ENCODE peak calls at places on chromosomes 11 and 22, in nine cellular contexts. One of them, this sample, is unnamed.

GRCh38 chr11:19200410-19201201 is 1.2 kb downstream of the CSRP3 start:
- DNase-seq in activated effector memory CD4-positive, alpha-beta T cell treated with anti-CD3 and anti-CD28 coated beads, Interleukin-2, amount 50 U/mL, for 16 hours: no peak
- DNase-seq in GM12891: no peak
- DNase-seq in A549: no peak
- DNase-seq in T-cell: no peak
- DNase-seq in stimulated activated CD4-positive, alpha-beta T cell treated with anti-CD3 and anti-CD28 coated beads, Interleukin-2, amount 100 ng/mL, for 48 hours: no peak
- DNase-seq in fibroblast of lung: peak
- DNase-seq in left ventricle myocardium superior: peak
- DNase-seq in iPS-NIHi11: peak
- DNase-seq in this sample: no peak

GRCh38 chr11:108115495-108116140 is 5.7 kb upstream of the ACAT1 start:
- DNase-seq in activated effector memory CD4-positive, alpha-beta T cell treated with anti-CD3 and anti-CD28 coated beads, Interleukin-2, amount 50 U/mL, for 16 hours: no peak
- DNase-seq in GM12891: no peak
- DNase-seq in A549: peak
- DNase-seq in T-cell: no peak
- DNase-seq in stimulated activated CD4-positive, alpha-beta T cell treated with anti-CD3 and anti-CD28 coated beads, Interleukin-2, amount 100 ng/mL, for 48 hours: no peak
- DNase-seq in fibroblast of lung: peak
- DNase-seq in left ventricle myocardium superior: peak
- DNase-seq in iPS-NIHi11: peak
- DNase-seq in this sample: no peak

GRCh38 chr11:17722000-17722643 is 2.8 kb downstream of the MYOD1 start:
- DNase-seq in activated effector memory CD4-positive, alpha-beta T cell treated with anti-CD3 and anti-CD28 coated beads, Interleukin-2, amount 50 U/mL, for 16 hours: no peak
- DNase-seq in GM12891: no peak
- DNase-seq in A549: peak
- DNase-seq in T-cell: no peak
- DNase-seq in stimulated activated CD4-positive, alpha-beta T cell treated with anti-CD3 and anti-CD28 coated beads, Interleukin-2, amount 100 ng/mL, for 48 hours: no peak
- DNase-seq in fibroblast of lung: peak
- DNase-seq in left ventricle myocardium superior: no peak
- DNase-seq in iPS-NIHi11: peak
- DNase-seq in this sample: no peak

GRCh38 chr22:47032091-47032943 is 269.9 kb downstream of the TBC1D22A start:
- DNase-seq in activated effector memory CD4-positive, alpha-beta T cell treated with anti-CD3 and anti-CD28 coated beads, Interleukin-2, amount 50 U/mL, for 16 hours: peak
- DNase-seq in GM12891: no peak
- DNase-seq in A549: no peak
- DNase-seq in T-cell: no peak
- DNase-seq in stimulated activated CD4-positive, alpha-beta T cell treated with anti-CD3 and anti-CD28 coated beads, Interleukin-2, amount 100 ng/mL, for 48 hours: no peak
- DNase-seq in fibroblast of lung: no peak
- DNase-seq in left ventricle myocardium superior: peak
- DNase-seq in iPS-NIHi11: no peak
- DNase-seq in this sample: no peak

GRCh38 chr11:720642-721346 is 14.8 kb downstream of the EPS8L2 start:
- DNase-seq in activated effector memory CD4-positive, alpha-beta T cell treated with anti-CD3 and anti-CD28 coated beads, Interleukin-2, amount 50 U/mL, for 16 hours: peak
- DNase-seq in GM12891: no peak
- DNase-seq in A549: no peak
- DNase-seq in T-cell: no peak
- DNase-seq in stimulated activated CD4-positive, alpha-beta T cell treated with anti-CD3 and anti-CD28 coated beads, Interleukin-2, amount 100 ng/mL, for 48 hours: peak
- DNase-seq in fibroblast of lung: no peak
- DNase-seq in left ventricle myocardium superior: peak
- DNase-seq in iPS-NIHi11: peak
- DNase-seq in this sample: peak

GRCh38 chr11:76638267-76639197 is 32.0 kb downstream of the LRRC32 start:
- DNase-seq in activated effector memory CD4-positive, alpha-beta T cell treated with anti-CD3 and anti-CD28 coated beads, Interleukin-2, amount 50 U/mL, for 16 hours: no peak
- DNase-seq in GM12891: no peak
- DNase-seq in A549: no peak
- DNase-seq in T-cell: no peak
- DNase-seq in stimulated activated CD4-positive, alpha-beta T cell treated with anti-CD3 and anti-CD28 coated beads, Interleukin-2, amount 100 ng/mL, for 48 hours: no peak
- DNase-seq in fibroblast of lung: no peak
- DNase-seq in left ventricle myocardium superior: no peak
- DNase-seq in iPS-NIHi11: no peak
- DNase-seq in this sample: no peak

GRCh38 chr11:119361056-119361787 is 14.7 kb upstream of the MFRP start:
- DNase-seq in activated effector memory CD4-positive, alpha-beta T cell treated with anti-CD3 and anti-CD28 coated beads, Interleukin-2, amount 50 U/mL, for 16 hours: no peak
- DNase-seq in GM12891: no peak
- DNase-seq in A549: peak
- DNase-seq in T-cell: no peak
- DNase-seq in stimulated activated CD4-positive, alpha-beta T cell treated with anti-CD3 and anti-CD28 coated beads, Interleukin-2, amount 100 ng/mL, for 48 hours: peak
- DNase-seq in fibroblast of lung: peak
- DNase-seq in left ventricle myocardium superior: peak
- DNase-seq in iPS-NIHi11: no peak
- DNase-seq in this sample: peak

GRCh38 chr11:1829039-1829820 is 5.6 kb upstream of the SYT8 start:
- DNase-seq in activated effector memory CD4-positive, alpha-beta T cell treated with anti-CD3 and anti-CD28 coated beads, Interleukin-2, amount 50 U/mL, for 16 hours: no peak
- DNase-seq in GM12891: no peak
- DNase-seq in A549: no peak
- DNase-seq in T-cell: no peak
- DNase-seq in stimulated activated CD4-positive, alpha-beta T cell treated with anti-CD3 and anti-CD28 coated beads, Interleukin-2, amount 100 ng/mL, for 48 hours: no peak
- DNase-seq in fibroblast of lung: peak
- DNase-seq in left ventricle myocardium superior: peak
- DNase-seq in iPS-NIHi11: no peak
- DNase-seq in this sample: peak

GRCh38 chr11:2458321-2458720 is 13.5 kb downstream of the KCNQ1 start:
- DNase-seq in activated effector memory CD4-positive, alpha-beta T cell treated with anti-CD3 and anti-CD28 coated beads, Interleukin-2, amount 50 U/mL, for 16 hours: peak
- DNase-seq in GM12891: no peak
- DNase-seq in A549: no peak
- DNase-seq in T-cell: no peak
- DNase-seq in stimulated activated CD4-positive, alpha-beta T cell treated with anti-CD3 and anti-CD28 coated beads, Interleukin-2, amount 100 ng/mL, for 48 hours: no peak
- DNase-seq in fibroblast of lung: no peak
- DNase-seq in left ventricle myocardium superior: peak
- DNase-seq in iPS-NIHi11: no peak
- DNase-seq in this sample: no peak

GRCh38 chr22:44489817-44490216 is 8.2 kb downstream of the RTL6 start:
- DNase-seq in activated effector memory CD4-positive, alpha-beta T cell treated with anti-CD3 and anti-CD28 coated beads, Interleukin-2, amount 50 U/mL, for 16 hours: no peak
- DNase-seq in GM12891: no peak
- DNase-seq in A549: no peak
- DNase-seq in T-cell: no peak
- DNase-seq in stimulated activated CD4-positive, alpha-beta T cell treated with anti-CD3 and anti-CD28 coated beads, Interleukin-2, amount 100 ng/mL, for 48 hours: no peak
- DNase-seq in fibroblast of lung: no peak
- DNase-seq in left ventricle myocardium superior: no peak
- DNase-seq in iPS-NIHi11: no peak
- DNase-seq in this sample: no peak

GRCh38 chr11:18608373-18608772 is 8.8 kb downstream of the MISFA start:
- DNase-seq in activated effector memory CD4-positive, alpha-beta T cell treated with anti-CD3 and anti-CD28 coated beads, Interleukin-2, amount 50 U/mL, for 16 hours: no peak
- DNase-seq in GM12891: no peak
- DNase-seq in A549: no peak
- DNase-seq in T-cell: no peak
- DNase-seq in stimulated activated CD4-positive, alpha-beta T cell treated with anti-CD3 and anti-CD28 coated beads, Interleukin-2, amount 100 ng/mL, for 48 hours: no peak
- DNase-seq in fibroblast of lung: no peak
- DNase-seq in left ventricle myocardium superior: no peak
- DNase-seq in iPS-NIHi11: no peak
- DNase-seq in this sample: no peak

This sample was measured in 8988T.